ENCODE peak calls at places on chromosomes 11 and 22, in four cellular contexts. U is GM06990, K is hepatocyte, O is lower leg skin. B is an unnamed sample.

GRCh38 chr11:44133335-44133946 is 38.0 kb downstream of the EXT2 start:
- DNase-seq in U (no peak), K (peak), O (no peak), B (no peak)

GRCh38 chr11:4038973-4039372 is 55.6 kb upstream of the RRM1 start:
- DNase-seq in U (no peak), K (no peak), O (no peak), B (no peak)

GRCh38 chr22:50296658-50297490 is 10.6 kb downstream of the PLXNB2 start:
- DNase-seq in U (no peak), K (no peak), O (no peak), B (no peak)

GRCh38 chr11:124863826-124864165 is 1.4 kb upstream of the ROBO3 start:
- DNase-seq in U (no peak), K (peak), O (peak), B (no peak)

GRCh38 chr11:33869511-33870422 is 22.1 kb downstream of the LMO2 start:
- DNase-seq in U (peak), K (peak), O (peak), B (no peak)

GRCh38 chr11:128735935-128736610 is 42.2 kb downstream of the FLI1 start:
- DNase-seq in U (no peak), K (no peak), O (no peak), B (no peak)

GRCh38 chr11:45156731-45157130 is 10.3 kb downstream of the PRDM11 start:
- DNase-seq in U (no peak), K (no peak), O (peak), B (no peak)

GRCh38 chr11:125348704-125349635 is 147.1 kb downstream of the FEZ1 start:
- DNase-seq in U (no peak), K (peak), O (no peak), B (no peak)

GRCh38 chr11:128346808-128347207 is 240.6 kb downstream of the ETS1 start:
- DNase-seq in U (no peak), K (peak), O (no peak), B (no peak)

GRCh38 chr11:118979434-118979833 is 7.9 kb downstream of the FOXR1 start:
- DNase-seq in U (no peak), K (no peak), O (no peak), B (no peak)

GRCh38 chr22:44347098-44347497 is 34.3 kb upstream of the SHISAL1 start:
- DNase-seq in U (no peak), K (no peak), O (no peak), B (no peak)

GRCh38 chr22:49454726-49455125 is 372.9 kb downstream of the BRD1 start:
- DNase-seq in U (no peak), K (no peak), O (peak), B (no peak)

GRCh38 chr22:26131755-26132154 is 37.5 kb upstream of the SEZ6L start:
- DNase-seq in U (no peak), K (no peak), O (no peak), B (no peak)

GRCh38 chr11:196786-197731 is 4.2 kb downstream of the SCGB1C1 start:
- DNase-seq in U (no peak), K (no peak), O (peak), B (peak)

GRCh38 chr22:39290724-39291161 is 28.7 kb downstream of the RPL3 start:
- DNase-seq in U (no peak), K (peak), O (no peak), B (peak)

GRCh38 chr11:12189543-12190235 is 79.3 kb downstream of the MICAL2 start:
- DNase-seq in U (no peak), K (no peak), O (peak), B (no peak)
- TF ChIP-seq CTCF in U (no peak), K (no peak), O (no peak), B (no peak)

DNA sequence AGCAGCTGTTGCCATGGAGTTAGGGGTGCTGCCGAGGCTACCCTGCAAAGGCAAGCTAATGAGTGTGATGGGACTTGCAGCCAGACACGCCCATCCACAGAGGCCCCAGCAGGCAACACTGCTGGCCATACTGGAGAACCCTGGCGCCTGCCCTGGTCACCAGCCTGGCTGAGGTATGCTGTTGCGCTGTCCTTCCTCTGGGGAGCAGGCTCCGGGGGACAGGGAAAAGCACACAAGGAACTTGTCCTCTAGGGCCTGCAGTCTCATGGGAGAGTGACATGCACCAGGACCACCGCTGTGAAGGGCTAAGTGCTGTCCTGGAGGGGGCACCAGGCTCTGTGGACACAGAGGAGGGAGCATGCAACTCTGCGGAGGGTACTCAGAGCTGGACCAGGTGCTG is 35.8 kb downstream of the TOM1 start:
- DNase-seq in U (no peak), K (no peak), O (no peak), B (no peak)
- TF ChIP-seq CTCF in U (no peak), K (no peak), O (no peak), B (no peak)

GRCh38 chr22:31995046-31995445 is 48.0 kb upstream of the SLC5A1 start:
- DNase-seq in U (no peak), K (no peak), O (no peak), B (no peak)
- TF ChIP-seq CTCF in U (peak), K (no peak), O (no peak), B (peak)

DNA sequence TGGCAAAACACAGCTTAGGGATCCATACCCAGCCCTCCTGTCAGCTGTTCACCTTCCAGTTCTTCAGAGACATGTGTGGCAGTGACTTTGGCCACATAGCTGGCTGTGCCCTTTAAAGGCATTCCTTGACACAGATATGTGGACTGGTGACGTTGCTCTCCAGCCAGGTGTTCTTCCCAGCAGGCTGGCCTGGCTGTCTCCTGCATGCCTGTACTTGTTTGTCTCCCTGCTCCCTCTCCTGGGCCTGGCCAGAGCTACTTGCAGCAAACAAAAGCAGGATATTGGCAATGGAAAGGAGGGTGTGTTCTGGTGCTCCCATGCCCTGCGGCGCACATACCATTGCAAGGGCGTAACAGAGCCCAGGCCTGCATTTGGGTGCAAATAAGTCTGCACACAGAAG is 38.3 kb downstream of the PIK3IP1 start:
- DNase-seq in U (no peak), K (peak), O (peak), B (no peak)
- TF ChIP-seq CTCF in U (no peak), K (no peak), O (no peak), B (no peak)

GRCh38 chr11:74397531-74398243 is 546 bp downstream of the PGM2L1 start:
- DNase-seq in U (peak), K (peak), O (peak), B (no peak)
- TF ChIP-seq CTCF in U (no peak), K (no peak), O (no peak), B (peak)

DNA sequence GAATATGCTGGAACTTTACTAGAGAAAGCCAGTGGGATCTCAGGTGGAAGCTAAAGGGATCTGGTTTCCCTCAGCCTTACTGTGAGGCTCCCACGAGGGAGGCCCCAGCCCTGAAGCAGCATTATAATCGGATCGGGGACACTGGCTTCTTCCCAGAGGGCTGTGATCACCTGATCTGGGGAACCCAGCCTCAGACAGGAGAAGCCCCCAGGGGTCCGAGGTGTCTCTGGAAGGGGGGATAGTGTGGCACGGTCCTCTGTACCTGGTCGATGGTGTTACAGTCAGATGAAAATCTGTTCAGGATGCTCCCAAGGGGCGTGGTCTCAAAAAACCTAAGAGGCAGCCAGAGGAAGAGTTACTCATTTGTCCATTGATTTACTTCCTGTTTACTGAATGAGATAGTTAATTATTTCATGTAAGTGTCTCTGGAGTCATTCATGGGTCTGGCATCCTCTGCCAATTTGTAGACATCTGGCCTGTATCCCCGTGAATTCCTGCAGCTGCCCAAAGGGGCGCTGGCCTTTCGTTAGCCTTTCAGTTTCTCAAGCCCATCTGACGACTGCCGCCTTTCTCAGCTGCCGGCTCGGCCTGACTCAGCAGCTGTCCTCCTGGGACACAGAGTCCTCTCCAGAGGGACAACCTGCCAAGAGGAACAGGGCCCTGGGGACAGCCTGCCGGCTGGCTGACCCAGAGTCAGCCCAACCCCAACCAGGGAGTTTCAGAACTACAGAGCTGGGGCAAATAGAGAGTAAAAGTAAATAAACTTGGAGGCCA is 17.0 kb upstream of the KCNJ11 start:
- DNase-seq in U (no peak), K (peak), O (peak), B (peak)
- TF ChIP-seq CTCF in U (peak), K (no peak), O (no peak), B (peak)